ENCODE peak calls at places on chromosomes 7 and 10, in ten cellular contexts. One of them, this sample, is unnamed.

GRCh38 chr7:50957855-50958254 is 175.2 kb upstream of the GRB10 start:
- DNase-seq in Panc1: no peak
- DNase-seq in fibroblast of mammary gland: no peak
- DNase-seq in germinal center: no peak
- DNase-seq in NK-92 treated with Interleukin-12 subunit alpha and Interleukin-12 subunit beta, amount 100 ng/mL, for 24 hours: no peak
- DNase-seq in AG08395: no peak
- DNase-seq in NCI-H345: no peak
- DNase-seq in Peyer's patch: no peak
- DNase-seq in IMR-90: no peak
- DNase-seq in AG04449: no peak
- DNase-seq in this sample: no peak

GRCh38 chr10:70494536-70494935 is 16.0 kb downstream of the PALD1 start:
- DNase-seq in germinal center: no peak
- DNase-seq in NK-92 treated with Interleukin-12 subunit alpha and Interleukin-12 subunit beta, amount 100 ng/mL, for 24 hours: no peak
- DNase-seq in NCI-H345: no peak
- DNase-seq in fibroblast of mammary gland: no peak
- DNase-seq in Peyer's patch: no peak
- DNase-seq in AG08395: peak
- DNase-seq in Panc1: no peak
- DNase-seq in IMR-90: no peak
- DNase-seq in AG04449: no peak
- DNase-seq in this sample: no peak

GRCh38 chr10:3701490-3701889 is 83.5 kb downstream of the KLF6 start:
- DNase-seq in germinal center: no peak
- DNase-seq in IMR-90: no peak
- DNase-seq in NCI-H345: no peak
- DNase-seq in NK-92 treated with Interleukin-12 subunit alpha and Interleukin-12 subunit beta, amount 100 ng/mL, for 24 hours: no peak
- DNase-seq in AG04449: no peak
- DNase-seq in AG08395: peak
- DNase-seq in Panc1: no peak
- DNase-seq in Peyer's patch: no peak
- DNase-seq in fibroblast of mammary gland: no peak
- DNase-seq in this sample: no peak

GRCh38 chr10:29737209-29737565 is 102.4 kb upstream of the SVIL start:
- DNase-seq in fibroblast of mammary gland: no peak
- DNase-seq in NCI-H345: no peak
- DNase-seq in IMR-90: no peak
- DNase-seq in Peyer's patch: no peak
- DNase-seq in Panc1: no peak
- DNase-seq in AG08395: no peak
- DNase-seq in NK-92 treated with Interleukin-12 subunit alpha and Interleukin-12 subunit beta, amount 100 ng/mL, for 24 hours: no peak
- DNase-seq in AG04449: no peak
- DNase-seq in germinal center: no peak
- DNase-seq in this sample: no peak

GRCh38 chr10:49611815-49612512 is 1.9 kb downstream of the SLC18A3 start:
- DNase-seq in AG08395: no peak
- DNase-seq in AG04449: no peak
- DNase-seq in IMR-90: no peak
- DNase-seq in NCI-H345: no peak
- DNase-seq in Panc1: no peak
- DNase-seq in NK-92 treated with Interleukin-12 subunit alpha and Interleukin-12 subunit beta, amount 100 ng/mL, for 24 hours: no peak
- DNase-seq in fibroblast of mammary gland: no peak
- DNase-seq in germinal center: no peak
- DNase-seq in Peyer's patch: peak
- DNase-seq in this sample: no peak

GRCh38 chr10:32239770-32240169 is 107.2 kb downstream of the EPC1 start:
- DNase-seq in IMR-90: peak
- DNase-seq in NCI-H345: no peak
- DNase-seq in Panc1: no peak
- DNase-seq in Peyer's patch: no peak
- DNase-seq in germinal center: no peak
- DNase-seq in NK-92 treated with Interleukin-12 subunit alpha and Interleukin-12 subunit beta, amount 100 ng/mL, for 24 hours: no peak
- DNase-seq in fibroblast of mammary gland: peak
- DNase-seq in AG04449: peak
- DNase-seq in AG08395: no peak
- DNase-seq in this sample: no peak

GRCh38 chr10:126101744-126102143 is 205.4 kb downstream of the FANK1 start:
- DNase-seq in AG04449: no peak
- DNase-seq in NCI-H345: no peak
- DNase-seq in NK-92 treated with Interleukin-12 subunit alpha and Interleukin-12 subunit beta, amount 100 ng/mL, for 24 hours: no peak
- DNase-seq in germinal center: peak
- DNase-seq in fibroblast of mammary gland: no peak
- DNase-seq in Peyer's patch: no peak
- DNase-seq in AG08395: no peak
- DNase-seq in Panc1: no peak
- DNase-seq in IMR-90: no peak
- DNase-seq in this sample: peak

GRCh38 chr10:101897633-101898032 is 54.0 kb upstream of the KCNIP2 start:
- DNase-seq in AG08395: no peak
- DNase-seq in NCI-H345: peak
- DNase-seq in fibroblast of mammary gland: peak
- DNase-seq in AG04449: no peak
- DNase-seq in IMR-90: peak
- DNase-seq in germinal center: no peak
- DNase-seq in NK-92 treated with Interleukin-12 subunit alpha and Interleukin-12 subunit beta, amount 100 ng/mL, for 24 hours: no peak
- DNase-seq in Peyer's patch: no peak
- DNase-seq in Panc1: no peak
- DNase-seq in this sample: no peak

GRCh38 chr7:19113855-19114590 is 3.4 kb downstream of the TWIST1 start:
- DNase-seq in germinal center: no peak
- DNase-seq in fibroblast of mammary gland: peak
- DNase-seq in NK-92 treated with Interleukin-12 subunit alpha and Interleukin-12 subunit beta, amount 100 ng/mL, for 24 hours: no peak
- DNase-seq in AG04449: no peak
- DNase-seq in Peyer's patch: no peak
- DNase-seq in Panc1: no peak
- DNase-seq in AG08395: no peak
- DNase-seq in IMR-90: peak
- DNase-seq in NCI-H345: no peak
- DNase-seq in this sample: no peak

GRCh38 chr7:116426428-116427156 is 72.9 kb upstream of the CAV2 start:
- DNase-seq in fibroblast of mammary gland: peak
- DNase-seq in AG04449: no peak
- DNase-seq in NK-92 treated with Interleukin-12 subunit alpha and Interleukin-12 subunit beta, amount 100 ng/mL, for 24 hours: no peak
- DNase-seq in NCI-H345: no peak
- DNase-seq in germinal center: no peak
- DNase-seq in Peyer's patch: peak
- DNase-seq in IMR-90: peak
- DNase-seq in Panc1: peak
- DNase-seq in AG08395: peak
- DNase-seq in this sample: no peak

GRCh38 chr7:12152196-12152918 is 58.7 kb upstream of the TMEM106B start:
- DNase-seq in fibroblast of mammary gland: no peak
- DNase-seq in AG08395: no peak
- DNase-seq in NCI-H345: no peak
- DNase-seq in NK-92 treated with Interleukin-12 subunit alpha and Interleukin-12 subunit beta, amount 100 ng/mL, for 24 hours: no peak
- DNase-seq in germinal center: no peak
- DNase-seq in IMR-90: no peak
- DNase-seq in AG04449: no peak
- DNase-seq in Peyer's patch: no peak
- DNase-seq in Panc1: no peak
- DNase-seq in this sample: no peak

GRCh38 chr7:7517661-7518236 is 17.9 kb downstream of the COL28A1 start:
- DNase-seq in germinal center: no peak
- DNase-seq in IMR-90: no peak
- DNase-seq in Peyer's patch: no peak
- DNase-seq in Panc1: no peak
- DNase-seq in NCI-H345: no peak
- DNase-seq in fibroblast of mammary gland: no peak
- DNase-seq in AG04449: no peak
- DNase-seq in AG08395: no peak
- DNase-seq in NK-92 treated with Interleukin-12 subunit alpha and Interleukin-12 subunit beta, amount 100 ng/mL, for 24 hours: no peak
- DNase-seq in this sample: no peak

GRCh38 chr10:25493122-25493893 is 318.5 kb downstream of the GPR158 start:
- DNase-seq in Peyer's patch: no peak
- DNase-seq in IMR-90: peak
- DNase-seq in AG04449: no peak
- DNase-seq in germinal center: no peak
- DNase-seq in Panc1: peak
- DNase-seq in fibroblast of mammary gland: peak
- DNase-seq in AG08395: no peak
- DNase-seq in NK-92 treated with Interleukin-12 subunit alpha and Interleukin-12 subunit beta, amount 100 ng/mL, for 24 hours: no peak
- DNase-seq in NCI-H345: peak
- DNase-seq in this sample: no peak

GRCh38 chr7:75669579-75669978 is 69.2 kb downstream of the HIP1 start:
- DNase-seq in germinal center: no peak
- DNase-seq in Peyer's patch: no peak
- DNase-seq in IMR-90: no peak
- DNase-seq in NK-92 treated with Interleukin-12 subunit alpha and Interleukin-12 subunit beta, amount 100 ng/mL, for 24 hours: no peak
- DNase-seq in NCI-H345: no peak
- DNase-seq in fibroblast of mammary gland: no peak
- DNase-seq in Panc1: no peak
- DNase-seq in AG08395: no peak
- DNase-seq in AG04449: no peak
- DNase-seq in this sample: no peak

GRCh38 chr7:118195837-118196474 is 12.0 kb downstream of the LSM8 start:
- DNase-seq in fibroblast of mammary gland: peak
- DNase-seq in NK-92 treated with Interleukin-12 subunit alpha and Interleukin-12 subunit beta, amount 100 ng/mL, for 24 hours: peak
- DNase-seq in AG04449: no peak
- DNase-seq in Panc1: no peak
- DNase-seq in IMR-90: peak
- DNase-seq in NCI-H345: peak
- DNase-seq in AG08395: peak
- DNase-seq in germinal center: peak
- DNase-seq in Peyer's patch: peak
- DNase-seq in this sample: peak

GRCh38 chr7:49294611-49295010 is 370.3 kb downstream of the CDC14C start:
- DNase-seq in NK-92 treated with Interleukin-12 subunit alpha and Interleukin-12 subunit beta, amount 100 ng/mL, for 24 hours: no peak
- DNase-seq in Panc1: no peak
- DNase-seq in NCI-H345: no peak
- DNase-seq in Peyer's patch: no peak
- DNase-seq in IMR-90: no peak
- DNase-seq in AG08395: no peak
- DNase-seq in fibroblast of mammary gland: peak
- DNase-seq in AG04449: no peak
- DNase-seq in germinal center: no peak
- DNase-seq in this sample: no peak

GRCh38 chr7:125370502-125370901 is 440.9 kb upstream of the POT1 start:
- DNase-seq in Panc1: no peak
- DNase-seq in fibroblast of mammary gland: no peak
- DNase-seq in NCI-H345: no peak
- DNase-seq in AG08395: no peak
- DNase-seq in IMR-90: no peak
- DNase-seq in AG04449: no peak
- DNase-seq in germinal center: no peak
- DNase-seq in Peyer's patch: no peak
- DNase-seq in NK-92 treated with Interleukin-12 subunit alpha and Interleukin-12 subunit beta, amount 100 ng/mL, for 24 hours: no peak
- DNase-seq in this sample: no peak

GRCh38 chr10:104139221-104139620 is 17.2 kb downstream of the SFR1 start:
- DNase-seq in fibroblast of mammary gland: peak
- DNase-seq in AG08395: no peak
- DNase-seq in NK-92 treated with Interleukin-12 subunit alpha and Interleukin-12 subunit beta, amount 100 ng/mL, for 24 hours: no peak
- DNase-seq in NCI-H345: no peak
- DNase-seq in Panc1: no peak
- DNase-seq in germinal center: no peak
- DNase-seq in Peyer's patch: no peak
- DNase-seq in IMR-90: no peak
- DNase-seq in AG04449: no peak
- DNase-seq in this sample: no peak

GRCh38 chr7:11703829-11704228 is 128.2 kb downstream of the THSD7A start:
- DNase-seq in Panc1: no peak
- DNase-seq in germinal center: no peak
- DNase-seq in IMR-90: no peak
- DNase-seq in Peyer's patch: no peak
- DNase-seq in fibroblast of mammary gland: no peak
- DNase-seq in NCI-H345: no peak
- DNase-seq in NK-92 treated with Interleukin-12 subunit alpha and Interleukin-12 subunit beta, amount 100 ng/mL, for 24 hours: no peak
- DNase-seq in AG08395: no peak
- DNase-seq in AG04449: no peak
- DNase-seq in this sample: no peak

GRCh38 chr7:6479067-6479466 is 31.3 kb upstream of the DAGLB start:
- DNase-seq in AG04449: no peak
- DNase-seq in AG08395: no peak
- DNase-seq in NK-92 treated with Interleukin-12 subunit alpha and Interleukin-12 subunit beta, amount 100 ng/mL, for 24 hours: no peak
- DNase-seq in Peyer's patch: no peak
- DNase-seq in fibroblast of mammary gland: no peak
- DNase-seq in Panc1: no peak
- DNase-seq in IMR-90: no peak
- DNase-seq in NCI-H345: no peak
- DNase-seq in germinal center: no peak
- DNase-seq in this sample: no peak

GRCh38 chr10:11409357-11409756 is 202.1 kb downstream of the USP6NL start:
- DNase-seq in AG08395: no peak
- DNase-seq in fibroblast of mammary gland: no peak
- DNase-seq in AG04449: no peak
- DNase-seq in Panc1: no peak
- DNase-seq in NK-92 treated with Interleukin-12 subunit alpha and Interleukin-12 subunit beta, amount 100 ng/mL, for 24 hours: no peak
- DNase-seq in Peyer's patch: no peak
- DNase-seq in germinal center: no peak
- DNase-seq in IMR-90: no peak
- DNase-seq in NCI-H345: no peak
- DNase-seq in this sample: no peak

GRCh38 chr10:17607603-17608332 is 9.4 kb downstream of the HACD1 start:
- DNase-seq in fibroblast of mammary gland: peak
- DNase-seq in IMR-90: peak
- DNase-seq in NCI-H345: peak
- DNase-seq in AG08395: peak
- DNase-seq in NK-92 treated with Interleukin-12 subunit alpha and Interleukin-12 subunit beta, amount 100 ng/mL, for 24 hours: no peak
- DNase-seq in germinal center: peak
- DNase-seq in Panc1: no peak
- DNase-seq in Peyer's patch: no peak
- DNase-seq in AG04449: no peak
- DNase-seq in this sample: peak

GRCh38 chr10:43249151-43249961 is 17.5 kb downstream of the RASGEF1A start:
- DNase-seq in Panc1: no peak
- DNase-seq in fibroblast of mammary gland: no peak
- DNase-seq in germinal center: no peak
- DNase-seq in NCI-H345: no peak
- DNase-seq in IMR-90: no peak
- DNase-seq in AG08395: no peak
- DNase-seq in NK-92 treated with Interleukin-12 subunit alpha and Interleukin-12 subunit beta, amount 100 ng/mL, for 24 hours: no peak
- DNase-seq in AG04449: no peak
- DNase-seq in Peyer's patch: peak
- DNase-seq in this sample: no peak

GRCh38 chr10:18140957-18141888 is 999 bp downstream of the CACNB2 start:
- DNase-seq in Panc1: no peak
- DNase-seq in AG04449: no peak
- DNase-seq in NK-92 treated with Interleukin-12 subunit alpha and Interleukin-12 subunit beta, amount 100 ng/mL, for 24 hours: no peak
- DNase-seq in IMR-90: no peak
- DNase-seq in Peyer's patch: no peak
- DNase-seq in germinal center: no peak
- DNase-seq in NCI-H345: no peak
- DNase-seq in fibroblast of mammary gland: peak
- DNase-seq in AG08395: no peak
- DNase-seq in this sample: no peak

GRCh38 chr7:115127399-115128021 is 205.6 kb downstream of the MDFIC start:
- DNase-seq in NCI-H345: no peak
- DNase-seq in AG08395: no peak
- DNase-seq in NK-92 treated with Interleukin-12 subunit alpha and Interleukin-12 subunit beta, amount 100 ng/mL, for 24 hours: no peak
- DNase-seq in Panc1: no peak
- DNase-seq in Peyer's patch: no peak
- DNase-seq in AG04449: no peak
- DNase-seq in germinal center: no peak
- DNase-seq in IMR-90: no peak
- DNase-seq in fibroblast of mammary gland: no peak
- DNase-seq in this sample: no peak

GRCh38 chr10:117574546-117575146 is 32.1 kb downstream of the EMX2 start:
- DNase-seq in germinal center: no peak
- DNase-seq in IMR-90: no peak
- DNase-seq in NK-92 treated with Interleukin-12 subunit alpha and Interleukin-12 subunit beta, amount 100 ng/mL, for 24 hours: no peak
- DNase-seq in Panc1: no peak
- DNase-seq in AG08395: no peak
- DNase-seq in fibroblast of mammary gland: no peak
- DNase-seq in Peyer's patch: no peak
- DNase-seq in NCI-H345: no peak
- DNase-seq in AG04449: no peak
- DNase-seq in this sample: no peak

GRCh38 chr10:47062801-47063200 is 151.6 kb downstream of the PTPN20 start:
- DNase-seq in Peyer's patch: no peak
- DNase-seq in Panc1: no peak
- DNase-seq in fibroblast of mammary gland: peak
- DNase-seq in IMR-90: peak
- DNase-seq in AG08395: no peak
- DNase-seq in germinal center: no peak
- DNase-seq in NK-92 treated with Interleukin-12 subunit alpha and Interleukin-12 subunit beta, amount 100 ng/mL, for 24 hours: no peak
- DNase-seq in AG04449: no peak
- DNase-seq in NCI-H345: no peak
- DNase-seq in this sample: no peak

GRCh38 chr10:43230101-43230908 is 36.6 kb downstream of the RASGEF1A start:
- DNase-seq in AG04449: no peak
- DNase-seq in germinal center: no peak
- DNase-seq in fibroblast of mammary gland: no peak
- DNase-seq in Panc1: no peak
- DNase-seq in NK-92 treated with Interleukin-12 subunit alpha and Interleukin-12 subunit beta, amount 100 ng/mL, for 24 hours: no peak
- DNase-seq in NCI-H345: no peak
- DNase-seq in AG08395: no peak
- DNase-seq in Peyer's patch: peak
- DNase-seq in IMR-90: no peak
- DNase-seq in this sample: no peak

This sample was measured in naive B cell.